ENCODE peak calls at places on chromosomes 16 and 17, in seven cellular contexts. S, R, B, P, V, G and Y are unnamed samples.

GRCh38 chr16:76386784-76387183 is 109.6 kb downstream of the CNTNAP4 start:
- DNase-seq in S (no peak), R (no peak), B (no peak), P (no peak), V (no peak), G (no peak), Y (no peak)

GRCh38 chr17:50288306-50288705 is 14.0 kb downstream of the TMEM92 start:
- DNase-seq in S (no peak), R (no peak), B (no peak), P (no peak), V (peak; percentile 59), G (no peak), Y (no peak)

GRCh38 chr16:69408451-69408850 is 16.0 kb upstream of the CYB5B start:
- DNase-seq in S (no peak), R (no peak), B (no peak), P (no peak), V (no peak), G (peak; percentile 73), Y (no peak)

GRCh38 chr17:27506348-27507218 is 50.3 kb downstream of the KSR1 start:
- DNase-seq in S (no peak), R (no peak), B (no peak), P (no peak), V (no peak), G (no peak), Y (peak; percentile 72)

GRCh38 chr17:82751171-82751570 is 694 bp upstream of the TBCD start:
- DNase-seq in S (no peak), R (no peak), B (no peak), P (no peak), V (no peak), G (peak; percentile 69), Y (no peak)

GRCh38 chr17:76697702-76698465 is 12.9 kb downstream of the MXRA7 start:
- DNase-seq in S (no peak), R (peak; percentile 60), B (peak; percentile 46), P (no peak), V (peak; percentile 86), G (no peak), Y (no peak)

GRCh38 chr17:66915204-66915611 is 49.3 kb upstream of the CACNG4 start:
- DNase-seq in S (no peak), R (no peak), B (no peak), P (no peak), V (peak; percentile 76), G (peak; percentile 63), Y (no peak)

GRCh38 chr17:47875586-47875985 is 20.4 kb upstream of the SP2 start:
- DNase-seq in S (no peak), R (no peak), B (no peak), P (no peak), V (no peak), G (no peak), Y (no peak)

GRCh38 chr16:67109407-67110135 is at the start of gene PHAF1:
- DNase-seq in S (peak; percentile 91), R (peak; percentile 83), B (peak; percentile 83), P (peak; percentile 94), V (peak; percentile 100), G (peak; percentile 96), Y (peak; percentile 96)
- TF ChIP-seq CTCF in S (peak; percentile 14), R (no peak), B (no peak), P (no peak), V (no peak), G (no peak), Y (no peak)

GRCh38 chr17:61407211-61407911 is 7.7 kb downstream of the TBX2 start:
- DNase-seq in S (no peak), R (peak; percentile 31), B (no peak), P (peak; percentile 7), V (no peak), G (peak; percentile 4), Y (no peak)
- H3K4me3 ChIP-seq in S (no peak overlapping the region), R (peak overlapping the region; percentile 14), B (no peak overlapping the region), P (no peak overlapping the region), V (no peak overlapping the region), G (no peak overlapping the region), Y (no peak overlapping the region)

DNA sequence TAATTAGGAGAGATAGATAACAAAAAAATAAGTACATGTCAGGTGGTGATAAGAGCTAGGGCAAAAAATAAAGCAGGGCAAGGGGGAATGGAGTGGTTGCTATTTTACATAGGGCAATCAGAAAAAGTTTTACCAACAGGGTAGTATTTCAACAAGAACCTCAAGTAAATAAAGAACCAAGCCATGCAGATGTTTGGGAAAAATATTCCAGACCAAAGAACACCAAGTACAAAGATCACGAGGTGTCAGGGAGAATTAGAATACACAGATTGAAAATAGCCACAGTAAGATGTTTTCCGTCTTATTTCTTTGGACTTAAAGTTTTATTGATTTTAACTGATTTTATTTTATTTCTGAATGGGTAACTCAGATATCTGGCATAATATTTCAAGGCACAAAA is 11.1 kb downstream of the SYNRG start:
- DNase-seq in S (no peak), R (no peak), B (no peak), P (no peak), V (no peak), G (no peak), Y (no peak)
- H3K36me3 ChIP-seq in S (peaks cover 40% of the 10 kb centered on the region), R (peaks cover 22% of the 10 kb centered on the region), B (peaks cover 40% of the 10 kb centered on the region), P (no peaks in the 10 kb centered on the region), V (peaks cover 58% of the 10 kb centered on the region), G (no peaks in the 10 kb centered on the region), Y (peaks cover 8% of the 10 kb centered on the region)

GRCh38 chr16:22671301-22672076 is 142.5 kb upstream of the HS3ST2 start:
- DNase-seq in S (no peak), R (peak; percentile 18), B (no peak), P (no peak), V (no peak), G (no peak), Y (no peak)
- TF ChIP-seq CTCF in S (no peak), R (no peak), B (peak; percentile 12), P (no peak), V (no peak), G (no peak), Y (no peak)

GRCh38 chr16:626174-626765 is 4.5 kb upstream of the WFIKKN1 start:
- DNase-seq in S (no peak), R (no peak), B (no peak), P (no peak), V (no peak), G (no peak), Y (no peak)
- H3K4me3 ChIP-seq in S (no peak overlapping the region), R (no peak overlapping the region), B (no peak overlapping the region), P (no peak overlapping the region), V (no peak overlapping the region), G (no peak overlapping the region), Y (no peak overlapping the region)

GRCh38 chr17:7849185-7850117 is 5.4 kb upstream of the TMEM88 start:
- DNase-seq in S (no peak), R (no peak), B (no peak), P (peak; percentile 47), V (no peak), G (peak; percentile 61), Y (no peak)
- H3K36me3 ChIP-seq in S (peaks cover 66% of the 10 kb centered on the region), R (peaks cover 67% of the 10 kb centered on the region), B (peaks cover 50% of the 10 kb centered on the region), P (no peaks in the 10 kb centered on the region), V (peaks cover 37% of the 10 kb centered on the region), G (peaks cover 7% of the 10 kb centered on the region), Y (peaks cover 46% of the 10 kb centered on the region)